ENCODE peak calls at places on chromosomes 3 and 15, in four cellular contexts. D, W, N and J are unnamed samples.

GRCh38 chr3:98902341-98902740 is 846 bp upstream of the DCBLD2 start:
- DNase-seq in D (no peak), N (peak), W (no peak), J (no peak)

GRCh38 chr3:158532099-158532734 is 38.8 kb upstream of the MLF1 start:
- DNase-seq in D (peak), W (peak), N (peak), J (peak)

GRCh38 chr3:17607905-17608304 is 134.5 kb downstream of the TBC1D5 start:
- DNase-seq in W (no peak), D (no peak), N (no peak), J (no peak)

GRCh38 chr15:63327648-63328421 is 50.4 kb downstream of the APH1B start:
- DNase-seq in W (no peak), D (no peak), N (no peak), J (no peak)

GRCh38 chr15:101633356-101633755 is 18.8 kb downstream of the TM2D3 start:
- DNase-seq in D (no peak), W (no peak), N (no peak), J (no peak)

GRCh38 chr3:183291511-183292031 is 38.5 kb downstream of the B3GNT5 start:
- DNase-seq in D (peak), N (peak), W (no peak), J (peak)

GRCh38 chr15:75842722-75843617 is at the start of gene UBE2Q2:
- DNase-seq in D (peak), N (peak), W (peak), J (peak)

GRCh38 chr3:177124882-177125281 is 72.4 kb downstream of the TBL1XR1 start:
- DNase-seq in D (peak), W (no peak), N (no peak), J (no peak)

GRCh38 chr15:99115300-99116215 is 10.7 kb downstream of the SYNM start:
- DNase-seq in N (no peak), D (no peak), W (no peak), J (no peak)

GRCh38 chr3:190261740-190262139 is 60.5 kb downstream of the CLDN1 start:
- DNase-seq in D (peak), W (no peak), N (no peak), J (no peak)

GRCh38 chr3:14204605-14205284 is 26.1 kb downstream of the LSM3 start:
- DNase-seq in D (peak), W (peak), N (no peak), J (no peak)

GRCh38 chr3:35651888-35652287 is 12.6 kb downstream of the ARPP21 start:
- DNase-seq in N (no peak), D (no peak), W (no peak), J (peak)

GRCh38 chr15:56835598-56836275 is 82.7 kb upstream of the TCF12 start:
- DNase-seq in W (no peak), N (peak), D (peak), J (peak)

GRCh38 chr3:186638259-186638658 is 1.9 kb upstream of the FETUB start:
- DNase-seq in D (no peak), N (no peak), W (no peak), J (no peak)

GRCh38 chr15:72365844-72366243 is 10.0 kb downstream of the HEXA start:
- DNase-seq in N (no peak), W (no peak), D (no peak), J (no peak)

GRCh38 chr3:128455786-128456748 is 10.6 kb downstream of the DNAJB8 start:
- DNase-seq in W (no peak), D (no peak), N (no peak), J (no peak)

GRCh38 chr3:37999836-38000235 is 9.2 kb downstream of the VILL start:
- DNase-seq in D (no peak), N (no peak), W (no peak), J (no peak)

GRCh38 chr3:66480666-66481065 is 20.2 kb downstream of the LRIG1 start:
- DNase-seq in N (no peak), W (no peak), D (no peak), J (peak)